ENCODE peak calls at places on chromosome 4, in eight cellular contexts. One of them, this sample, is unnamed.
A peak's percentile ranks its signal among the peaks of the same experiment; 100 is the strongest.

GRCh38 chr4:184267673-184268573 is 50.2 kb upstream of the ENPP6 start:
- DNase-seq in lung: peak; percentile 56
- DNase-seq in breast epithelium: no peak
- DNase-seq in tibial nerve: no peak
- DNase-seq in H9: peak; percentile 5
- DNase-seq in uterus: no peak
- DNase-seq in GM23248: peak; percentile 94
- DNase-seq in GM23338: no peak
- DNase-seq in this sample: peak; percentile 82

GRCh38 chr4:173878701-173879100 is 348.7 kb upstream of the HAND2 start:
- DNase-seq in lung: no peak
- DNase-seq in breast epithelium: no peak
- DNase-seq in tibial nerve: no peak
- DNase-seq in H9: no peak
- DNase-seq in uterus: peak; percentile 69
- DNase-seq in GM23248: peak; percentile 39
- DNase-seq in GM23338: no peak
- DNase-seq in this sample: no peak

GRCh38 chr4:128379860-128380259 is 92.2 kb upstream of the PGRMC2 start:
- DNase-seq in lung: no peak
- DNase-seq in breast epithelium: no peak
- DNase-seq in tibial nerve: no peak
- DNase-seq in H9: peak; percentile 52
- DNase-seq in uterus: peak; percentile 38
- DNase-seq in GM23248: peak; percentile 57
- DNase-seq in GM23338: peak; percentile 61
- DNase-seq in this sample: no peak

GRCh38 chr4:52103314-52103713 is 52.2 kb downstream of the SPATA18 start:
- DNase-seq in lung: no peak
- DNase-seq in breast epithelium: no peak
- DNase-seq in tibial nerve: no peak
- DNase-seq in H9: no peak
- DNase-seq in uterus: no peak
- DNase-seq in GM23248: peak; percentile 56
- DNase-seq in GM23338: peak; percentile 69
- DNase-seq in this sample: no peak

GRCh38 chr4:7646384-7647061 is 211.8 kb upstream of the PSAPL1 start:
- DNase-seq in lung: no peak
- DNase-seq in breast epithelium: no peak
- DNase-seq in tibial nerve: no peak
- DNase-seq in H9: no peak
- DNase-seq in uterus: no peak
- DNase-seq in GM23248: peak; percentile 31
- DNase-seq in GM23338: no peak
- DNase-seq in this sample: no peak

GRCh38 chr4:8838296-8838695 is 33.3 kb downstream of the HMX1 start:
- DNase-seq in lung: no peak
- DNase-seq in breast epithelium: no peak
- DNase-seq in tibial nerve: no peak
- DNase-seq in H9: no peak
- DNase-seq in uterus: no peak
- DNase-seq in GM23248: no peak
- DNase-seq in GM23338: no peak
- DNase-seq in this sample: no peak

GRCh38 chr4:112514079-112514448 is 1.9 kb downstream of the NEUROG2 start:
- DNase-seq in lung: no peak
- DNase-seq in breast epithelium: no peak
- DNase-seq in tibial nerve: no peak
- DNase-seq in H9: peak; percentile 56
- DNase-seq in uterus: no peak
- DNase-seq in GM23248: no peak
- DNase-seq in GM23338: peak; percentile 79
- DNase-seq in this sample: no peak

GRCh38 chr4:189090174-189090814 is 850.4 kb upstream of the FRG1 start:
- DNase-seq in lung: no peak
- DNase-seq in breast epithelium: no peak
- DNase-seq in tibial nerve: no peak
- DNase-seq in H9: peak; percentile 57
- DNase-seq in uterus: no peak
- DNase-seq in GM23248: peak; percentile 14
- DNase-seq in GM23338: peak; percentile 80
- DNase-seq in this sample: no peak

GRCh38 chr4:184801781-184802180 is 24.0 kb downstream of the ACSL1 start:
- DNase-seq in lung: no peak
- DNase-seq in breast epithelium: no peak
- DNase-seq in tibial nerve: no peak
- DNase-seq in H9: no peak
- DNase-seq in uterus: no peak
- DNase-seq in GM23248: peak; percentile 90
- DNase-seq in GM23338: no peak
- DNase-seq in this sample: no peak

GRCh38 chr4:180538384-180539052 is 1704.7 kb upstream of the TENM3 start:
- DNase-seq in lung: no peak
- DNase-seq in breast epithelium: no peak
- DNase-seq in tibial nerve: no peak
- DNase-seq in H9: no peak
- DNase-seq in uterus: no peak
- DNase-seq in GM23248: no peak
- DNase-seq in GM23338: peak; percentile 51
- DNase-seq in this sample: no peak

GRCh38 chr4:175998782-175999181 is 66.9 kb upstream of the WDR17 start:
- DNase-seq in lung: no peak
- DNase-seq in breast epithelium: no peak
- DNase-seq in tibial nerve: no peak
- DNase-seq in H9: peak; percentile 51
- DNase-seq in uterus: no peak
- DNase-seq in GM23248: no peak
- DNase-seq in GM23338: peak; percentile 91
- DNase-seq in this sample: no peak

GRCh38 chr4:99405433-99406115 is 29.6 kb downstream of the ADH7 start:
- DNase-seq in lung: peak; percentile 74
- DNase-seq in breast epithelium: peak; percentile 49
- DNase-seq in tibial nerve: peak; percentile 73
- DNase-seq in H9: peak; percentile 63
- DNase-seq in uterus: peak; percentile 83
- DNase-seq in GM23248: peak; percentile 83
- DNase-seq in GM23338: peak; percentile 79
- DNase-seq in this sample: no peak

GRCh38 chr4:183356173-183356825 is 34.1 kb upstream of the CLDN24 start:
- DNase-seq in lung: no peak
- DNase-seq in breast epithelium: no peak
- DNase-seq in tibial nerve: no peak
- DNase-seq in H9: no peak
- DNase-seq in uterus: no peak
- DNase-seq in GM23248: no peak
- DNase-seq in GM23338: no peak
- DNase-seq in this sample: no peak

GRCh38 chr4:8694651-8695151 is 102.1 kb downstream of the CPZ start:
- DNase-seq in lung: no peak
- DNase-seq in breast epithelium: no peak
- DNase-seq in tibial nerve: no peak
- DNase-seq in H9: peak; percentile 25
- DNase-seq in uterus: no peak
- DNase-seq in GM23248: no peak
- DNase-seq in GM23338: no peak
- DNase-seq in this sample: no peak

GRCh38 chr4:88859191-88859812 is 161.7 kb upstream of the NAP1L5 start:
- DNase-seq in lung: no peak
- DNase-seq in breast epithelium: no peak
- DNase-seq in tibial nerve: no peak
- DNase-seq in H9: no peak
- DNase-seq in uterus: no peak
- DNase-seq in GM23248: no peak
- DNase-seq in GM23338: no peak
- DNase-seq in this sample: no peak

GRCh38 chr4:24643774-24644520 is 59.6 kb upstream of the DHX15 start:
- DNase-seq in lung: no peak
- DNase-seq in breast epithelium: no peak
- DNase-seq in tibial nerve: no peak
- DNase-seq in H9: no peak
- DNase-seq in uterus: no peak
- DNase-seq in GM23248: peak; percentile 13
- DNase-seq in GM23338: peak; percentile 16
- DNase-seq in this sample: no peak

GRCh38 chr4:24640433-24640832 is 56.1 kb upstream of the DHX15 start:
- DNase-seq in lung: no peak
- DNase-seq in breast epithelium: no peak
- DNase-seq in tibial nerve: no peak
- DNase-seq in H9: no peak
- DNase-seq in uterus: no peak
- DNase-seq in GM23248: no peak
- DNase-seq in GM23338: no peak
- DNase-seq in this sample: peak; percentile 44

GRCh38 chr4:24644983-24645764 is 60.8 kb upstream of the DHX15 start:
- DNase-seq in lung: no peak
- DNase-seq in breast epithelium: no peak
- DNase-seq in tibial nerve: no peak
- DNase-seq in H9: no peak
- DNase-seq in uterus: no peak
- DNase-seq in GM23248: no peak
- DNase-seq in GM23338: no peak
- DNase-seq in this sample: peak; percentile 16

GRCh38 chr4:24645765-24646550 is 61.6 kb upstream of the DHX15 start:
- DNase-seq in lung: no peak
- DNase-seq in breast epithelium: no peak
- DNase-seq in tibial nerve: no peak
- DNase-seq in H9: no peak
- DNase-seq in uterus: no peak
- DNase-seq in GM23248: no peak
- DNase-seq in GM23338: no peak
- DNase-seq in this sample: peak; percentile 58

DNA sequence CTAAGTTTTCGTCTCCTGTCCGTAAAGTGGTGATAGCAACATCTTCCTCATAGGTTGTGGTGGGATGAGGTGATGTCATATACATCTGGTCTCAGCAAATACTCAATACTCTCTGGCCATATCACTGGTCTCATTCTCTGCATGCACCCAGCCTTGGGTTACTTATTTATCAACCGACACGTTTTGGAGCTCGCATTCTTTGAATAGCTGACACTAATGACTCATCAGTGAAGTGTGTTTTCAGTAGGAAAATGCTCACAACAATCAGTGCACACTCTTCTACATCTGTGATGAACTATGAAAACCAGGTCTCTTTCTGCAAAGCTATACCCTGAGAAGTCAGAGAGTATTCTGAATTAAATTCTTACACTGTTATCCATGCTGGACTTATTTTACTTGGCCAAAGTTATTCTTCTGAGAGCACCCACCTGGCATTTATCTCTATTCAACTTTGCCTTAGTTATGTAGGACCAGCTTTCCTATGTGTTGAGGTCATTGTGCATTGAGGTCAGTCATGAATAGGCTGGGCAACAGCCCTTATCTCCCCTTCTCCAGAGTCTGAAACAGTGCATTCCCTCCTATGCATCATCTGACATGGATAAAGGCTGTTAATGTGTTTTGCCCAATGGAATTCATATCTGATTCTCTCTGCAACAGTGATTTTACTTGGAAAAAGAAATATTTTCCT is 58.7 kb upstream of the DHX15 start:
- DNase-seq in lung: no peak
- DNase-seq in breast epithelium: no peak
- DNase-seq in tibial nerve: no peak
- DNase-seq in H9: no peak
- DNase-seq in uterus: no peak
- DNase-seq in GM23248: peak; percentile 56
- DNase-seq in GM23338: no peak
- DNase-seq in this sample: peak; percentile 16
- H3K27ac ChIP-seq in lung: peak overlapping the region; percentile 53
- H3K27ac ChIP-seq in breast epithelium: no peak overlapping the region
- H3K27ac ChIP-seq in tibial nerve: no peak overlapping the region
- H3K27ac ChIP-seq in H9: no peak overlapping the region
- H3K27ac ChIP-seq in uterus: no peak overlapping the region
- H3K27ac ChIP-seq in GM23248: no peak overlapping the region
- H3K27ac ChIP-seq in GM23338: no peak overlapping the region
- H3K27ac ChIP-seq in this sample: no peak overlapping the region

DNA sequence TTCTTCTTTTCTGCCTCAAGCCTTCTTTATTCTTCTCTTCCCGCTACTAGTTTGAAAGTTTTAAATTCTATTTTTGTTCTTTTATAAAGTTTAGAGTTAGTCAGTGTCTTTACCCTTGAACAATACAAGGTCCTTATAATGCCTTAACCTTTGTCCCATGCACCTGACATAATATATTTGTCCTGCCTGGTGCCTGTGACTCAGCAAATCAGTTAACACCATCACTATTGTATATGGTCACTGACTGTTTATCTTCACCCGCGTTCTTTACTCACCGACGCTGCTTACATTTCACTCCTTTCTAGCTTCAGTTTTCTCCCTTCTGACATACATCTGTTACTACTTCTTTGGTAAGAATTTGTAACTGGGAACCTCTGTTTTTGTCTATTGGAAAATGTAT is 5.7 kb downstream of the SMIM20 start:
- DNase-seq in lung: no peak
- DNase-seq in breast epithelium: no peak
- DNase-seq in tibial nerve: no peak
- DNase-seq in H9: no peak
- DNase-seq in uterus: no peak
- DNase-seq in GM23248: no peak
- DNase-seq in GM23338: no peak
- DNase-seq in this sample: no peak
- H3K27ac ChIP-seq in lung: no peak overlapping the region
- H3K27ac ChIP-seq in breast epithelium: no peak overlapping the region
- H3K27ac ChIP-seq in tibial nerve: no peak overlapping the region
- H3K27ac ChIP-seq in H9: no peak overlapping the region
- H3K27ac ChIP-seq in uterus: no peak overlapping the region
- H3K27ac ChIP-seq in GM23248: no peak overlapping the region
- H3K27ac ChIP-seq in GM23338: no peak overlapping the region
- H3K27ac ChIP-seq in this sample: no peak overlapping the region

GRCh38 chr4:3413675-3414420 is 27.9 kb upstream of the HGFAC start:
- DNase-seq in lung: no peak
- DNase-seq in breast epithelium: no peak
- DNase-seq in tibial nerve: peak; percentile 4
- DNase-seq in H9: peak; percentile 27
- DNase-seq in uterus: no peak
- DNase-seq in GM23248: no peak
- DNase-seq in GM23338: no peak
- DNase-seq in this sample: no peak
- H3K27ac ChIP-seq in lung: no peak overlapping the region
- H3K27ac ChIP-seq in breast epithelium: no peak overlapping the region
- H3K27ac ChIP-seq in tibial nerve: peak overlapping the region; percentile 80
- H3K27ac ChIP-seq in H9: no peak overlapping the region
- H3K27ac ChIP-seq in uterus: no peak overlapping the region
- H3K27ac ChIP-seq in GM23248: no peak overlapping the region
- H3K27ac ChIP-seq in GM23338: peak overlapping the region; percentile 9
- H3K27ac ChIP-seq in this sample: no peak overlapping the region

GRCh38 chr4:140757220-140757607 is 1.0 kb upstream of the TBC1D9 start:
- DNase-seq in lung: no peak
- DNase-seq in breast epithelium: no peak
- DNase-seq in tibial nerve: no peak
- DNase-seq in H9: no peak
- DNase-seq in uterus: no peak
- DNase-seq in GM23248: no peak
- DNase-seq in GM23338: no peak
- DNase-seq in this sample: no peak

GRCh38 chr4:140764785-140765392 is 8.7 kb upstream of the TBC1D9 start:
- DNase-seq in lung: peak; percentile 36
- DNase-seq in breast epithelium: no peak
- DNase-seq in tibial nerve: no peak
- DNase-seq in H9: peak; percentile 36
- DNase-seq in uterus: no peak
- DNase-seq in GM23248: peak; percentile 2
- DNase-seq in GM23338: peak; percentile 48
- DNase-seq in this sample: no peak

GRCh38 chr4:140756292-140757219 is at the start of gene TBC1D9:
- DNase-seq in lung: peak; percentile 90
- DNase-seq in breast epithelium: peak; percentile 94
- DNase-seq in tibial nerve: peak; percentile 38
- DNase-seq in H9: peak; percentile 95
- DNase-seq in uterus: peak; percentile 81
- DNase-seq in GM23248: peak; percentile 86
- DNase-seq in GM23338: peak; percentile 97
- DNase-seq in this sample: peak; percentile 94

GRCh38 chr4:140762202-140762601 is 6.0 kb upstream of the TBC1D9 start:
- DNase-seq in lung: no peak
- DNase-seq in breast epithelium: no peak
- DNase-seq in tibial nerve: no peak
- DNase-seq in H9: no peak
- DNase-seq in uterus: no peak
- DNase-seq in GM23248: no peak
- DNase-seq in GM23338: no peak
- DNase-seq in this sample: no peak
- H3K27ac ChIP-seq in lung: no peak overlapping the region
- H3K27ac ChIP-seq in breast epithelium: no peak overlapping the region
- H3K27ac ChIP-seq in tibial nerve: no peak overlapping the region
- H3K27ac ChIP-seq in H9: no peak overlapping the region
- H3K27ac ChIP-seq in uterus: no peak overlapping the region
- H3K27ac ChIP-seq in GM23248: no peak overlapping the region
- H3K27ac ChIP-seq in GM23338: no peak overlapping the region
- H3K27ac ChIP-seq in this sample: no peak overlapping the region

This sample was measured in vagina.